ENCODE peak calls at places on chromosomes 13 and 19, in four cellular contexts. T is SK-N-SH, A is GM12878, O is K562. R is an unnamed sample.

GRCh38 chr19:32268381-32268780 is 77.0 kb upstream of the ZNF507 start:
- DNase-seq in O (no peak), T (no peak), A (no peak), R (no peak)

GRCh38 chr13:110565296-110565695 is 3.8 kb upstream of the RAB20 start:
- DNase-seq in A (no peak), T (no peak), O (no peak), R (no peak)

GRCh38 chr19:48271531-48272151 is 1.8 kb downstream of the ZNF114 start:
- DNase-seq in A (no peak), O (no peak), T (peak; percentile 81), R (peak; percentile 67)

GRCh38 chr13:27783111-27783510 is 9.2 kb upstream of the GSX1 start:
- DNase-seq in T (no peak), O (no peak), A (no peak), R (peak; percentile 14)

GRCh38 chr19:17300992-17301585 is 2.1 kb downstream of the ABHD8 start:
- DNase-seq in T (no peak), O (no peak), A (no peak), R (no peak)

GRCh38 chr19:4800591-4801081 is 9.1 kb downstream of the FEM1A start:
- DNase-seq in O (no peak), T (no peak), A (no peak), R (no peak)

GRCh38 chr19:18289471-18290066 is 8.1 kb upstream of the JUND start:
- DNase-seq in A (no peak), T (no peak), O (no peak), R (no peak)

GRCh38 chr13:100280681-100281080 is 191.8 kb downstream of the PCCA start:
- DNase-seq in A (no peak), T (no peak), O (no peak), R (no peak)

GRCh38 chr13:30466841-30467252 is 1.1 kb upstream of the HMGB1 start:
- DNase-seq in T (no peak), A (no peak), O (peak; percentile 17), R (no peak)

DNA sequence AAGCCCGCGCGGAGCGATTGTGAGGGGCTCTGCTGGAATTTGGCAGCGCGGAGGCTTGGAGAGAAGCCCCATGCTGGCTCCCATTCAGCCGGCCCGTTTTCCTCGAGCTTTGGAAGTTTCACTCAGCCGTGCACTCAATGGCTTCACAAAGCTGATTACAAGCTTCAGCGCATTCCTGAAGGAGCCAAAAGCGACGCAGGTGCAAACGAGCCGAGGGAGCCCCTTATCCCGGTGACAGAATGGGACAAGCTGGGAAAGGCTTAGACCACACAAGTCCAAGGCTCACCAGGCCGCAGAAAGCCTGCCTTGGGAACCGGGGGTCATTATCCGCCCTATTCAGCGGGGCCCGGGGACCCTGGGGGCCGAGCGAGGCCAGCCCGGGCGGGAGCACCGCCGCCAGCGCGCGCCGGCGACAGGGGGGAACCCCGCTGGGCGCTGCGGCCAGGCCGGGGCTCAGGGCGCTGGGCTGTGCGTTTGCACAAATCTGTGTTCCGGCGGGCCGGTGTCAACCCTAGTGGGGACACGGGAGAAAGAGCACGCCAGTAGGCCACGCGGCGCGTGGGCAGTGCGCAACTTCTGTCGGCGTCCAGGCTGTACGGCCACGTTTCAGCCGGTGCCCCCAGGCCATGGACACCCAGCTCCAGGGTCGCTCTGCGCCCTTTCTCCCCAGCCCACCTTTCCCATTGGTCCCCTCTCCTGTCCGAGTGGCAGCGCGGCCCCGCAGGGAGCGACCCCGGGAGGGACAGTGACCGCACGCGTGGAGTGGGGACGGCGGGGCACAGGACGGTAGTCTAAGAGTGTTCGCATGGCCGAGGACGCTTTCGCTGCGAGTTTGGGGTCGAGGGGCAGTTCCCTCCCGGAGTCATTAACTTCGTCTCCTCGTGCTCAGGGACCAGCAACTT is 37.3 kb downstream of the SOX1 start:
- DNase-seq in A (no peak), O (no peak), T (no peak), R (no peak)
- TF ChIP-seq FOXM1 in A (no peak), O (no peak), T (no peak), R (no peak)

DNA sequence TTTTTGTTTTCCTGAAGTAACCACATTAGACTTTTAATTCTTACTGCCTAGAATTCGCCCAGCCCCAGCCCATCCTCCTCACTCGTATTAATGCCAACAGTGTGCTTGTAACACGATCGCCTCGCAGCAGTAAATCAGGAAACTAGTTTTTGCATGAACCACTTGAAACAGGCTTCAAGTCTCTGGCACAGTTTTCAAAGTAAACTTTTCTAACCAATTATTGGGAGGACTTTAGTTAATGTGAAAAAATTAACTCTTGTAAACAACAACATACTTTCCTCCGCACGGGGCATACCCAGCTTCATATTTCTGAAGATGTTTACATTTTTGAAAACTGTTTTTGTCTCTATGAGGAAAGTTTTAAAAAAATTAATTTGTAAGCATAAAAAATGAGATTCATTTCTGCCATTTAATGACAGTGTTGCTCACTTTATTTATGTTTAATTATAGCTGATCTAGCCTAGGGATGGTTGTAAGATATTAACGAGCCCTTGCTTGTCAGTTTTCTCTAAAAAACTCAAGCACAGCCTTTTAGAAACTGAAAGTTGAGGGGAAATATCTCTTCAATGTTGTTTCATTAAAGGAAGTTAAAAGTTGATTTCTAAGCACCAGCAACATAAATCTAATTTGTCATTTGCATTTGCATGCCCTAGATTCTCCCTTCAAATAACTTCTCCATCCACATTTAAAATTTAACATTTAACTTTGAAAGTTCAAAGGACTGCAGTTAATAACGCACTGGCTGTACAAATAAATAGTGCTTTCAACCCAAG is 39.4 kb downstream of the TNFRSF19 start:
- DNase-seq in T (no peak), O (no peak), A (no peak), R (no peak)
- H3K9ac ChIP-seq in T (no peak overlapping the region), O (no peak overlapping the region), A (peak overlapping the region; percentile 32), R (peak overlapping the region; percentile 45)

DNA sequence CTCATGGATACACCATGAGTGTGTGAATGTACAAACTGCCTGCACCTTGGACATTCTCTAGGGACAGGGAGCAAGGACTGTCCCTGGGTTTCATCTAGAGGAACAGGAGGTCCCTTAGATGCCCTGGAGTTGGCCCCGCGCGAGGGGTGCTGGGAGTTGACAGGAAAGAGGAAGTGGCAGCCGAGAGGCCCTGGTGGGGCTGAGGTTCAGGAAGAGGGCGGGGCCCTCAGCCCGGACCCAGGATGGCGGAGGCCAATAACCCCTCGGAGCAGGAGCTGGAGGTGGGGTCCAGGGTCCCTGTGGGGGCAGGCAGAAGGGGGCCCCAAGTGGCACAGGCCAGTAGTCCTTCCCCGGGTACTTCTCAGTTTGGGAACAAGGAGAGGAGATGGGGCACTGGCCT is 6.9 kb downstream of the PKN1 start:
- DNase-seq in O (peak; percentile 75), A (peak; percentile 37), T (no peak), R (no peak)
- TF ChIP-seq FOXM1 in O (no peak), A (no peak), T (no peak), R (no peak)

GRCh38 chr19:53947624-53948023 is 15.1 kb upstream of the CACNG8 start:
- DNase-seq in T (peak; percentile 65), A (no peak), O (peak; percentile 55), R (peak; percentile 21)

GRCh38 chr19:53945441-53945840 is 17.3 kb upstream of the CACNG8 start:
- DNase-seq in A (no peak), O (no peak), T (peak; percentile 78), R (no peak)

GRCh38 chr19:53944933-53945332 is 17.8 kb upstream of the CACNG8 start:
- DNase-seq in A (no peak), T (no peak), O (no peak), R (no peak)

GRCh38 chr19:53944416-53944815 is 18.3 kb upstream of the CACNG8 start:
- DNase-seq in O (no peak), T (no peak), A (no peak), R (no peak)

GRCh38 chr19:53945998-53946397 is 16.7 kb upstream of the CACNG8 start:
- DNase-seq in O (no peak), A (no peak), T (no peak), R (no peak)
- H3K9ac ChIP-seq in O (no peak overlapping the region), A (no peak overlapping the region), T (peak overlapping the region; percentile 18), R (no peak overlapping the region)

GRCh38 chr19:40960062-40960685 is 30.9 kb upstream of the CYP2B6 start:
- DNase-seq in T (no peak), A (no peak), O (no peak), R (no peak)

GRCh38 chr19:40960780-40961179 is 30.3 kb upstream of the CYP2B6 start:
- DNase-seq in A (no peak), T (no peak), O (no peak), R (no peak)

GRCh38 chr19:40959338-40959737 is 31.7 kb upstream of the CYP2B6 start:
- DNase-seq in A (no peak), O (no peak), T (no peak), R (no peak)

DNA sequence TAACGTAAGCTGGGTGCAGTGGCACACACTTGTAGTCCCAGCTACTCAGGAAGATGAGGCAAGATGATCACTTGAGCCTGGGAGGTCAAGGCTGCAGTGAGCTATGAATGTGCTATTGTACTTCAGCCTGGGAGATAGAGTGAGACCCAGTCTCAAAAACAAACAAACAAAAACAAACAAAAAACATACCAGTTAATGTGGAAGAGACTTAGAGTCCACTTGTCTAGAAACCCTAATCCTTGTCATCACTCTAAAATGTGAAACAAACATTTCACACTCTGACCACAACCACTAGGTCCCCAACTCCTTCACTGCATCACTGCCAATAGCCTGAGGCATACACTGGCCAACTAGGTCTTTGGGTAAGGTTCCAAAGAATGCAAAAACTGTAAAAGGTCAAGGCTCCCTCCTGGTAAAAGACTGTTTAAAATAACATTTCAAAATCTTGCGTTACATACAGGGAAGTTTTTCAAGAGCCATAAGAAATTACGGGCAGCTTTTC is 28.6 kb upstream of the CYP2B6 start:
- DNase-seq in O (no peak), A (no peak), T (no peak), R (peak; percentile 55)
- TF ChIP-seq FOXM1 in O (no peak), A (no peak), T (no peak), R (no peak)

GRCh38 chr19:7830823-7831222 is 805 bp downstream of the EVI5L start:
- DNase-seq in O (no peak), A (no peak), T (no peak), R (no peak)

GRCh38 chr19:7832781-7833180 is 2.8 kb downstream of the EVI5L start:
- DNase-seq in O (no peak), T (no peak), A (no peak), R (no peak)

GRCh38 chr19:7832009-7832408 is 2.0 kb downstream of the EVI5L start:
- DNase-seq in A (no peak), O (no peak), T (no peak), R (no peak)

GRCh38 chr19:7830272-7830771 is 304 bp downstream of the EVI5L start:
- DNase-seq in O (no peak), T (no peak), A (no peak), R (no peak)

DNA sequence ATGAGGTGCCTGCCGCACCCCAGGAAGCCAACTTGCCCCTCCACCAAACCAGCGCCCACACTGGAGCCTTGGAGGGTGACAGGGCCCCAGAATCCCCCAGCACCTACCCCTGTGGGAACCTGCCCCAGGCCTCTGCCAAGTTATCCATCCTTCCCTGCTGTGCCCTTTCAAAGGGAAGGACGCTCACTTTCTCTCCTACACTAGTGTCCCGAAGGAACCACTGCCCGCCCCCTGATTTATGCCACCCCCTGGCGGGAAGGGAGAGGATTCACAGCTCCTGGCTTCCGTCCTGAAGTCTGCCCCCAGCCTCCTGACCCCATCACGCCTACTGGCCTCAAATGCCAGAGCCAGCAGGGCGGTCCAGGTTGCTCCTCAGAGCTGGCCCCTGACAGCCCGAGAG is 1.4 kb downstream of the EVI5L start:
- DNase-seq in O (peak; percentile 72), A (no peak), T (no peak), R (peak; percentile 70)
- H3K9ac ChIP-seq in O (peak overlapping the region; percentile 36), A (no peak overlapping the region), T (no peak overlapping the region), R (peak overlapping the region; percentile 42)

R was measured in HepG2.